ENCODE peak calls at places on chromosomes 11 and 22, in seven cellular contexts. F is activated T-helper 1 cell treated with anti-CD3 and anti-CD28 coated beads, Interleukin-12 subunit alpha, Interleukin-12 subunit beta, Interleukin-2, Interleukin-4 antibody, amounts not matched to agents 30 ng/mL and 10 ng/mL and 1 ng/mL, durations not matched to agents 14 hours and 24 hours and 36 hours; A is AG10803; Z is NCI-H1105 treated with DMSO at 0.1 percent for 48 hours; N is CD4-positive, alpha-beta memory T cell; W is hippocampal formation; I is left colon. X is an unnamed sample.

GRCh38 chr11:17915500-17916143 is 97.2 kb downstream of the SERGEF start:
- DNase-seq in F (no peak), A (no peak), Z (no peak), N (no peak), W (no peak), I (no peak), X (no peak)

GRCh38 chr11:111762981-111763643 is 3.1 kb downstream of the PPP2R1B start:
- DNase-seq in F (no peak), A (no peak), Z (no peak), N (no peak), W (peak; percentile 74), I (no peak), X (no peak)

GRCh38 chr22:49425356-49425755 is 402.3 kb downstream of the BRD1 start:
- DNase-seq in F (no peak), A (no peak), Z (no peak), N (no peak), W (no peak), I (no peak), X (no peak)

GRCh38 chr11:58330861-58331260 is 28.0 kb downstream of the OR5B17 start:
- DNase-seq in F (no peak), A (peak; percentile 70), Z (no peak), N (no peak), W (no peak), I (no peak), X (no peak)

GRCh38 chr11:75582935-75583709 is 21.1 kb downstream of the SERPINH1 start:
- DNase-seq in F (no peak), A (peak; percentile 67), Z (peak; percentile 72), N (peak; percentile 34), W (peak; percentile 61), I (no peak), X (peak; percentile 79)

GRCh38 chr11:95714853-95715776 is 74.5 kb downstream of the FAM76B start:
- DNase-seq in F (no peak), A (no peak), Z (no peak), N (no peak), W (no peak), I (no peak), X (no peak)

GRCh38 chr11:111081021-111081511 is 164.5 kb upstream of the POU2AF2 start:
- DNase-seq in F (no peak), A (no peak), Z (no peak), N (no peak), W (peak; percentile 68), I (no peak), X (no peak)

GRCh38 chr11:35986958-35987357 is 43.1 kb downstream of the LDLRAD3 start:
- DNase-seq in F (no peak), A (no peak), Z (no peak), N (no peak), W (no peak), I (no peak), X (no peak)

GRCh38 chr11:4035985-4036384 is 58.6 kb upstream of the RRM1 start:
- DNase-seq in F (no peak), A (no peak), Z (no peak), N (no peak), W (no peak), I (no peak), X (no peak)

GRCh38 chr11:44203270-44204043 is 106.5 kb downstream of the ALX4 start:
- DNase-seq in F (no peak), A (no peak), Z (no peak), N (no peak), W (no peak), I (peak; percentile 25), X (no peak)

GRCh38 chr11:13137778-13138400 is 128.8 kb downstream of the RASSF10 start:
- DNase-seq in F (no peak), A (peak; percentile 26), Z (no peak), N (no peak), W (no peak), I (no peak), X (no peak)

X was measured in GM13977.